ENCODE peak calls at places on chromosomes 4 and X, in four cellular contexts. S is tibial nerve, Y is ovary, V is hippocampal formation. P is an unnamed sample.

GRCh38 chr4:119039779-119040178 is 95.9 kb upstream of the MYOZ2 start:
- DNase-seq in S (no peak), Y (no peak), V (no peak), P (no peak)

GRCh38 chrX:119398974-119399771 is at the start of gene SLC25A43:
- DNase-seq in S (peak), Y (peak), V (no peak), P (no peak)

GRCh38 chr4:154529737-154530136 is 20.5 kb downstream of the PLRG1 start:
- DNase-seq in S (no peak), Y (no peak), V (no peak), P (no peak)

GRCh38 chr4:33715996-33716395 is 2528.3 kb downstream of the ARAP2 start:
- DNase-seq in S (no peak), Y (no peak), V (no peak), P (no peak)

GRCh38 chrX:134013092-134013497 is 27.7 kb upstream of the GPC3 start:
- DNase-seq in S (no peak), Y (no peak), V (no peak), P (no peak)

GRCh38 chrX:55624403-55624802 is 1.2 kb downstream of the FOXR2 start:
- DNase-seq in S (no peak), Y (no peak), V (no peak), P (no peak)

GRCh38 chr4:29066856-29067255 is 1653.3 kb upstream of the PCDH7 start:
- DNase-seq in S (no peak), Y (no peak), V (no peak), P (no peak)

GRCh38 chr4:48372272-48372671 is 30.9 kb downstream of the SLAIN2 start:
- DNase-seq in S (no peak), Y (no peak), V (no peak), P (no peak)

GRCh38 chr4:71026086-71026485 is 32.6 kb downstream of the DCK start:
- DNase-seq in S (no peak), Y (no peak), V (no peak), P (no peak)

GRCh38 chr4:26135331-26135730 is 185.5 kb upstream of the RBPJ start:
- DNase-seq in S (no peak), Y (no peak), V (no peak), P (no peak)

GRCh38 chrX:154401918-154402621 is 3.9 kb downstream of the RPL10 start:
- DNase-seq in S (no peak), Y (no peak), V (no peak), P (no peak)

GRCh38 chrX:10567136-10567535 is 53.2 kb downstream of the MID1 start:
- DNase-seq in S (no peak), Y (no peak), V (no peak), P (no peak)

GRCh38 chr4:126899382-126899801 is 733.4 kb upstream of the INTU start:
- DNase-seq in S (no peak), Y (no peak), V (no peak), P (no peak)

GRCh38 chrX:100680756-100681155 is 36.8 kb downstream of the SRPX2 start:
- DNase-seq in S (no peak), Y (no peak), V (no peak), P (no peak)

GRCh38 chr4:185914583-185915199 is 102.7 kb upstream of the SORBS2 start:
- DNase-seq in S (no peak), Y (no peak), V (no peak), P (no peak)

GRCh38 chr4:26987191-26987590 is 126.5 kb downstream of the STIM2 start:
- DNase-seq in S (no peak), Y (no peak), V (no peak), P (no peak)

GRCh38 chr4:153427363-153428071 is 38.6 kb upstream of the TMEM131L start:
- DNase-seq in S (no peak), Y (no peak), V (no peak), P (no peak)

GRCh38 chrX:95076449-95076848 is 1402.4 kb downstream of the FAM133A start:
- DNase-seq in S (no peak), Y (no peak), V (no peak), P (peak)

GRCh38 chr4:91256043-91256442 is 1047.7 kb upstream of the GRID2 start:
- DNase-seq in S (no peak), Y (no peak), V (no peak), P (no peak)

GRCh38 chr4:108783666-108784463 is 21.0 kb upstream of the ETNPPL start:
- DNase-seq in S (no peak), Y (no peak), V (no peak), P (peak)

GRCh38 chr4:7673111-7673510 is 238.4 kb upstream of the PSAPL1 start:
- DNase-seq in S (no peak), Y (no peak), V (no peak), P (no peak)

GRCh38 chr4:38160487-38161207 is 200.4 kb downstream of the PTTG2 start:
- DNase-seq in S (no peak), Y (no peak), V (no peak), P (no peak)

GRCh38 chrX:153445106-153445855 is 575 bp downstream of the TREX2 start:
- DNase-seq in S (no peak), Y (no peak), V (no peak), P (no peak)

GRCh38 chr4:173807347-173807746 is 277.3 kb upstream of the HAND2 start:
- DNase-seq in S (no peak), Y (peak), V (peak), P (no peak)

GRCh38 chr4:36244257-36245084 is at the start of gene ARAP2:
- DNase-seq in S (no peak), Y (peak), V (peak), P (no peak)

GRCh38 chr4:47213971-47214370 is 182.6 kb downstream of the GABRB1 start:
- DNase-seq in S (no peak), Y (no peak), V (no peak), P (no peak)

GRCh38 chr4:97153042-97153441 is 990.2 kb downstream of the STPG2 start:
- DNase-seq in S (no peak), Y (no peak), V (peak), P (peak)

GRCh38 chrX:131288738-131289511 is at the start of gene IGSF1:
- DNase-seq in S (peak), Y (peak), V (peak), P (no peak)

GRCh38 chr4:1979477-1980196 is 29.1 kb downstream of the NELFA start:
- DNase-seq in S (no peak), Y (no peak), V (no peak), P (no peak)

GRCh38 chr4:3071811-3072210 is 2.5 kb downstream of the HTT-AS start:
- DNase-seq in S (no peak), Y (no peak), V (no peak), P (no peak)

GRCh38 chr4:101299021-101299420 is 48.3 kb downstream of the PPP3CA start:
- DNase-seq in S (no peak), Y (no peak), V (no peak), P (no peak)

GRCh38 chr4:3283916-3284315 is 8.9 kb upstream of the RGS12 start:
- DNase-seq in S (no peak), Y (peak), V (no peak), P (no peak)

GRCh38 chrX:12771445-12772069 is 19.7 kb upstream of the PRPS2 start:
- DNase-seq in S (no peak), Y (no peak), V (no peak), P (peak)

GRCh38 chr4:85499573-85499972 is 24.6 kb downstream of the ARHGAP24 start:
- DNase-seq in S (no peak), Y (no peak), V (no peak), P (no peak)

GRCh38 chr4:31104033-31104432 is 383.9 kb downstream of the PCDH7 start:
- DNase-seq in S (no peak), Y (no peak), V (no peak), P (no peak)

GRCh38 chr4:161767116-161767515 is 396.7 kb downstream of the FSTL5 start:
- DNase-seq in S (no peak), Y (no peak), V (no peak), P (no peak)

P was measured in Jurkat, Clone E6-1.